ENCODE peak calls at places on chromosomes 16 and 17, in seven cellular contexts. J, U, Z, N, F, X and D are unnamed samples.

GRCh38 chr17:73342549-73343167 is 30.9 kb upstream of the CDC42EP4 start:
- DNase-seq in J (no peak), U (no peak), Z (no peak), N (no peak), F (no peak), X (no peak), D (no peak)

GRCh38 chr17:65301184-65301583 is 164.0 kb downstream of the RGS9 start:
- DNase-seq in J (no peak), U (no peak), Z (no peak), N (no peak), F (no peak), X (no peak), D (no peak)

GRCh38 chr17:33949100-33949499 is 306.0 kb upstream of the CCL2 start:
- DNase-seq in J (peak; percentile 28), U (no peak), Z (no peak), N (no peak), F (no peak), X (no peak), D (no peak)

GRCh38 chr16:383326-384020 is 1.7 kb upstream of the PGAP6 start:
- DNase-seq in J (peak; percentile 82), U (peak; percentile 82), Z (peak; percentile 33), N (peak; percentile 68), F (no peak), X (no peak), D (peak; percentile 88)

GRCh38 chr17:67017895-67018294 is 26.5 kb upstream of the CACNG1 start:
- DNase-seq in J (no peak), U (no peak), Z (no peak), N (no peak), F (no peak), X (no peak), D (no peak)

GRCh38 chr16:53600076-53600475 is 97.1 kb upstream of the AKTIP start:
- DNase-seq in J (no peak), U (no peak), Z (no peak), N (no peak), F (no peak), X (no peak), D (no peak)

GRCh38 chr16:22186517-22186916 is 19.6 kb upstream of the EEF2K start:
- DNase-seq in J (no peak), U (no peak), Z (no peak), N (no peak), F (no peak), X (no peak), D (no peak)

GRCh38 chr17:31584436-31585279 is 193.2 kb downstream of the RAB11FIP4 start:
- DNase-seq in J (no peak), U (no peak), Z (no peak), N (no peak), F (no peak), X (no peak), D (no peak)

GRCh38 chr17:15281909-15282308 is 16.8 kb upstream of the PMP22 start:
- DNase-seq in J (no peak), U (no peak), Z (no peak), N (no peak), F (no peak), X (no peak), D (no peak)

GRCh38 chr16:64864232-64864803 is 257.5 kb downstream of the CDH11 start:
- DNase-seq in J (peak; percentile 67), U (no peak), Z (no peak), N (no peak), F (no peak), X (no peak), D (no peak)

GRCh38 chr16:14289692-14290340 is 218.7 kb downstream of the MRTFB start:
- DNase-seq in J (no peak), U (no peak), Z (no peak), N (no peak), F (no peak), X (no peak), D (no peak)

GRCh38 chr17:77496831-77497577 is 356.2 kb downstream of the SEC14L1 start:
- DNase-seq in J (peak; percentile 2), U (no peak), Z (no peak), N (no peak), F (peak; percentile 10), X (no peak), D (no peak)

GRCh38 chr16:1222553-1223354 is 2.3 kb downstream of the TPSG1 start:
- DNase-seq in J (no peak), U (no peak), Z (no peak), N (no peak), F (no peak), X (no peak), D (no peak)

GRCh38 chr17:58242171-58242784 is 3.9 kb downstream of the LPO start:
- DNase-seq in J (no peak), U (no peak), Z (no peak), N (no peak), F (no peak), X (no peak), D (peak; percentile 81)

GRCh38 chr16:73036074-73036826 is 11.7 kb downstream of the ZFHX3 start:
- DNase-seq in J (no peak), U (no peak), Z (no peak), N (no peak), F (no peak), X (no peak), D (peak; percentile 91)

GRCh38 chr17:63930951-63931575 is 1.1 kb downstream of the CD79B start:
- DNase-seq in J (no peak), U (peak; percentile 80), Z (peak; percentile 61), N (peak; percentile 48), F (peak; percentile 77), X (no peak), D (peak; percentile 39)

GRCh38 chr16:79762217-79762616 is 161.7 kb upstream of the MAF start:
- DNase-seq in J (no peak), U (no peak), Z (no peak), N (no peak), F (no peak), X (no peak), D (no peak)

GRCh38 chr17:66268247-66268927 is 34.0 kb upstream of the PRKCA start:
- DNase-seq in J (no peak), U (no peak), Z (no peak), N (no peak), F (no peak), X (no peak), D (no peak)

GRCh38 chr16:513950-514349 is 13.6 kb upstream of the CAPN15 start:
- DNase-seq in J (no peak), U (no peak), Z (no peak), N (no peak), F (no peak), X (no peak), D (no peak)

GRCh38 chr17:4968916-4969550 is 1.4 kb upstream of the SPAG7 start:
- DNase-seq in J (peak; percentile 79), U (no peak), Z (no peak), N (no peak), F (no peak), X (no peak), D (no peak)
- H3K27ac ChIP-seq in J (peak overlapping the region; percentile 93), U (peak overlapping the region; percentile 97), Z (peak overlapping the region; percentile 88), N (peak overlapping the region; percentile 79), F (peak overlapping the region; percentile 98), X (peak overlapping the region; percentile 30), D (peak overlapping the region; percentile 93)

GRCh38 chr17:81400939-81401726 is 5.9 kb downstream of the BAHCC1 start:
- DNase-seq in J (no peak), U (no peak), Z (no peak), N (no peak), F (peak; percentile 42), X (no peak), D (peak; percentile 41)
- H3K27ac ChIP-seq in J (peak overlapping the region; percentile 93), U (peak overlapping the region; percentile 98), Z (no peak overlapping the region), N (no peak overlapping the region), F (peak overlapping the region; percentile 100), X (peak overlapping the region; percentile 94), D (peak overlapping the region; percentile 98)

DNA sequence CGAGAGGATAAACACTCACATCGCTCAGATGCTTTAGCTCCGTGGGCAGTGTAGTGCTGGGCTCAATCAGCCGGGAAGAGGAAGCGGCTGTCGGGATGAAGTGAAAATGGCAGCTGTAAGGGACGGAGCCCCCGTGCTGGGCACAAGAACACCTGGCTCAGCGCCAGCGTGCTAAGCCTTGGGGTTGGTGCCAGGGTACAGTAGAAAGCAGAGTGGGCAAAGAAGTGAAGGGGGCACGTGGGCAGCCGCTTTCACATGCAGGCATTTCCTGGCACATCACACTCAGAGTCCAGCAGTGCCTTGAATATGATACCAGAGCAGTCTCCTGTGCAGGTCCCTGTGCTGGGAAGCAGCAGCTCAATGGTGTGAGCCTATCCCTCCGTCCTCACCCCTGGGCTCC is 51.1 kb upstream of the FOXF1 start:
- DNase-seq in J (no peak), U (no peak), Z (no peak), N (no peak), F (no peak), X (no peak), D (no peak)
- H3K27ac ChIP-seq in J (peak overlapping the region; percentile 79), U (peak overlapping the region; percentile 89), Z (no peak overlapping the region), N (no peak overlapping the region), F (no peak overlapping the region), X (no peak overlapping the region), D (no peak overlapping the region)

GRCh38 chr16:69115361-69115760 is 9.9 kb downstream of the HAS3 start:
- DNase-seq in J (no peak), U (no peak), Z (no peak), N (no peak), F (no peak), X (no peak), D (no peak)
- H3K27ac ChIP-seq in J (no peak overlapping the region), U (no peak overlapping the region), Z (no peak overlapping the region), N (no peak overlapping the region), F (no peak overlapping the region), X (no peak overlapping the region), D (no peak overlapping the region)

DNA sequence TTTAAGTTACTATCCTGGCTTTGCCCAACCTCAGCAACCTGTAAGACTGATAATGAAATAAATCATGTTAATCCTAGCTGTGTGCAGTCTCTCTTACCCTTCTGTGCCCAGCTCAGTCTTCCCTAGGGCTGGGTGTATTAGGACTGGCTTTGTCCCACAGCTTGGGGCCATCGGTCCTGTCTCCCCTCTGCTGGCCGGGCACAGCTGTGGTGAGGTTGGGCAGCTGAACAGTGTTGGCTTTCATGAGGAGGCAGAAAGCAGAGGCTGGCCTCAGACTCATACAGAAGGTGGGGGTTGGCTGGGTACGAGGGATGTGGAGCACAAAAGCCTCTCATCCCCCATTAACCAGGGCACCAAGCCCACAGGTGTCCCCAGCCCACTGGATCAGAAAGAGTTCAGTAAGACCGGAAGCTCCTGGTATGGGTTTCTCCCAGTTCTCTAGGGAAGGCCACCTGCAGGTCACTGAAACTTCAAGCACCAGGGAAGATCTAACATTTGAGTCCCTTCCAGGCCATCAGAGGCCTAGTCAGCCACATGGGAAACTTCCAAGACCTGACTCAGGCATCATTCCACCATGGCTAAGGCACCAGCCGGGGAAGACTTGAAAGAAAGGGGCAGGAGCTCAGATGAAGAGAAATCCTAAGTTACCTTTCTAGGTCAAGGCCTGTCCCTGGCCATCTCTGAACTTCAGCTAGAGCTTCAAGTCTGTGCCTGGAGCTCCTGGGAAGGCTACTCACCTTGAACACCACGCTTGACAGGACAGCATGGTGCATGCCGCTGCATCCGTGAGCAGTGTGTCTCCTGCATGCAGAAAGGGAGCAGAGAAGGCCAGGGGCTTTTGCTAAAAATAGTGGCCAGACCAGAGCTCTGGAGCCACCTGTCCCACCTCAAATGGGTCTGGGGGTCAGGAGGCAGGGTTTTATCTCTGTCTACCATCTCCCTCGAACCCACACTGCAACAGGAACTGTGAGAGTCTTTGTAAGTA is 8.8 kb downstream of the CNP start:
- DNase-seq in J (no peak), U (no peak), Z (no peak), N (no peak), F (no peak), X (peak; percentile 76), D (no peak)
- H3K27ac ChIP-seq in J (no peak overlapping the region), U (peak overlapping the region; percentile 56), Z (no peak overlapping the region), N (no peak overlapping the region), F (no peak overlapping the region), X (peak overlapping the region; percentile 91), D (no peak overlapping the region)

GRCh38 chr17:68718924-68719323 is 117.8 kb upstream of the FAM20A start:
- DNase-seq in J (no peak), U (no peak), Z (no peak), N (no peak), F (no peak), X (no peak), D (no peak)
- H3K27ac ChIP-seq in J (no peak overlapping the region), U (no peak overlapping the region), Z (no peak overlapping the region), N (no peak overlapping the region), F (no peak overlapping the region), X (no peak overlapping the region), D (no peak overlapping the region)